ENCODE peak calls at places on chromosome 19, in five cellular contexts. Z is tibial artery, L is HCT116, F is ascending aorta, X is fibroblast of lung. M is an unnamed sample.

GRCh38 chr19:46533085-46534081 is 37.7 kb upstream of the PNMA8B start:
- DNase-seq in Z (no peak), L (no peak), F (peak), X (no peak), M (no peak)

GRCh38 chr19:8302357-8302691 is 5.8 kb downstream of the CD320 start:
- DNase-seq in Z (no peak), L (no peak), F (peak), X (no peak), M (no peak)

GRCh38 chr19:31937983-31938382 is 407.4 kb upstream of the ZNF507 start:
- DNase-seq in Z (no peak), L (no peak), F (no peak), X (no peak), M (no peak)

GRCh38 chr19:30406220-30406944 is 34.2 kb downstream of the ZNF536 start:
- DNase-seq in Z (no peak), L (no peak), F (no peak), X (peak), M (peak)

GRCh38 chr19:51688665-51689571 is 4.2 kb upstream of the SPACA6 start:
- DNase-seq in Z (peak), L (peak), F (peak), X (peak), M (peak)

GRCh38 chr19:38233740-38234251 is 9.8 kb upstream of the DPF1 start:
- DNase-seq in Z (peak), L (peak), F (peak), X (peak), M (no peak)

GRCh38 chr19:484494-484893 is 11.8 kb upstream of the MADCAM1 start:
- DNase-seq in Z (no peak), L (no peak), F (no peak), X (no peak), M (no peak)

GRCh38 chr19:32101206-32101605 is 244.2 kb upstream of the ZNF507 start:
- DNase-seq in Z (no peak), L (no peak), F (no peak), X (no peak), M (no peak)

GRCh38 chr19:750640-751423 is at the start of gene MISP:
- DNase-seq in Z (no peak), L (no peak), F (no peak), X (no peak), M (no peak)

GRCh38 chr19:6851359-6851758 is 36.0 kb upstream of the ADGRE1 start:
- DNase-seq in Z (no peak), L (no peak), F (no peak), X (no peak), M (no peak)

GRCh38 chr19:53381376-53381775 is 13.6 kb upstream of the ZNF765 start:
- DNase-seq in Z (no peak), L (no peak), F (no peak), X (no peak), M (no peak)

GRCh38 chr19:2474232-2475017 is 1.5 kb upstream of the GADD45B start:
- DNase-seq in Z (peak), L (no peak), F (peak), X (peak), M (no peak)

GRCh38 chr19:47479701-47480503 is 4.1 kb downstream of the KPTN start:
- DNase-seq in Z (no peak), L (no peak), F (no peak), X (peak), M (no peak)

GRCh38 chr19:29503785-29504184 is 22.0 kb upstream of the VSTM2B start:
- DNase-seq in Z (no peak), L (no peak), F (no peak), X (no peak), M (no peak)

GRCh38 chr19:42563352-42564210 is 31.1 kb downstream of the CEACAM8 start:
- DNase-seq in Z (no peak), L (peak), F (no peak), X (peak), M (no peak)

GRCh38 chr19:53660584-53660983 is 28.8 kb downstream of the DPRX start:
- DNase-seq in Z (no peak), L (no peak), F (no peak), X (no peak), M (no peak)

GRCh38 chr19:342801-343421 is 1.7 kb downstream of the MIER2 start:
- DNase-seq in Z (peak), L (peak), F (peak), X (peak), M (no peak)

GRCh38 chr19:10120538-10121198 is 969 bp upstream of the EIF3G start:
- DNase-seq in Z (peak), L (no peak), F (peak), X (peak), M (no peak)
- H3K4me3 ChIP-seq in Z (peak), L (no peak), F (peak), X (no peak), M (no peak)

DNA sequence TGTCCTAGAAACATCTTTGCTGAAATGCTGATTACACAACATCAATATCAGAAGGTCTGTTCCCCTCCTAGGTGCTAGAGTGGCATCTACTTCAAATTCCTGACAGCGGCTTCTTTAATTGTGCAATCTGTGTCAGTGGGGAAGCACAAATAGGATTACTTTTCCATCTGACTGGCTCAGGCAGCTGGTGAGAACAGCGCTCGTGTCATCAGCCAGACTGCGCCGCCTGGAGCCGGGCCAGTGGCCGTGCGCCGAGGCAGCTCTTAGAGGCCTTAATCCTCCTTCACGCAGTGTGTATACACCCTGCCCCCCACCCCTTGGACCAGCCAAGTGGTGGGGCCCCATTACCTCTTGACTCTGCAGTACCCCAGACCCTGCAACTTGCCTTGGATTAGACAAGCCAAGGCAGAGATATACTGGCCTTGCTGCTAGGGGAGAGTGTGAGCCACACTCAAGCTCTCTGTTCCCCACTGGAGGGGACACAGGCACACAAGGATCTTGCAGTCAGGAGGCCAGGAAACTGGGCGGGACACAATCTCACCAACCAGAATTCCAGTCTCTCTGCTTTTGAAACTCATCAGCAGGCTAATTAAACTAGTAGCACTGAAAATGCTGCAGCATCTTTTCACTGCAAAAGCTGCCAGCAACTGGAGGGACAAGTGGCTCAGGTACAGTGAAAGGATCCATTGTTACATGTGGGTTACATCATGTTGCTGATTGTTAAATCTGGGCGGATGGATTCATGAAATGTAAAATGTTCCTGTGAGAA is 48.9 kb upstream of the EPHX3 start:
- DNase-seq in Z (peak), L (no peak), F (peak), X (peak), M (peak)
- TF ChIP-seq CTCF in Z (peak), L (no peak), F (no peak), X (no peak), M (peak)

GRCh38 chr19:3479819-3480215 is 508 bp downstream of the SMIM24 start:
- DNase-seq in Z (no peak), L (no peak), F (no peak), X (no peak), M (no peak)
- H3K4me3 ChIP-seq in Z (no peak), L (no peak), F (no peak), X (no peak), M (no peak)

GRCh38 chr19:17555929-17556813 is 722 bp downstream of the COLGALT1 start:
- DNase-seq in Z (peak), L (no peak), F (peak), X (peak), M (no peak)
- TF ChIP-seq CTCF in Z (no peak), L (no peak), F (no peak), X (no peak), M (no peak)